ENCODE peak calls at places on chromosomes 1 and 21, in ten cellular contexts. A is sigmoid colon; O is A549; M is IMR-90; Z is BE2C; J is fibroblast of lung; R is prostate gland; X is CD8-positive, alpha-beta T cell; D is adrenal gland; W is pancreas. C is an unnamed sample. For H3K4me1, the result is how much of the 10 kb centered on the place peaks cover.

GRCh38 chr1:92567211-92567868 is 80.6 kb upstream of the GFI1 start:
- DNase-seq in A (no peak), O (no peak), M (peak), Z (no peak), J (peak), R (no peak), X (no peak), D (no peak), W (no peak), C (no peak)

GRCh38 chr1:161492827-161493226 is 12.4 kb upstream of the FCGR2A start:
- DNase-seq in A (no peak), O (no peak), M (no peak), Z (no peak), J (no peak), R (no peak), X (no peak), D (no peak), W (no peak), C (no peak)

GRCh38 chr1:217332426-217333065 is 298.3 kb downstream of the GPATCH2 start:
- DNase-seq in A (no peak), O (no peak), M (no peak), Z (peak), J (peak), R (no peak), X (no peak), D (no peak), W (no peak), C (peak)

GRCh38 chr1:200733907-200734306 is 4.8 kb upstream of the CAMSAP2 start:
- DNase-seq in A (no peak), O (no peak), M (no peak), Z (no peak), J (no peak), R (no peak), X (no peak), D (no peak), W (no peak), C (no peak)

GRCh38 chr1:37434292-37434907 is 40.0 kb upstream of the ZC3H12A start:
- DNase-seq in A (peak), O (peak), M (peak), Z (peak), J (peak), R (peak), X (peak), D (peak), W (peak), C (peak)

GRCh38 chr1:236159704-236160539 is 17.6 kb downstream of the GPR137B start:
- DNase-seq in A (peak), O (no peak), M (no peak), Z (no peak), J (no peak), R (no peak), X (no peak), D (no peak), W (no peak), C (no peak)

GRCh38 chr1:83573776-83574175 is 425.2 kb downstream of the TTLL7 start:
- DNase-seq in A (no peak), O (no peak), M (no peak), Z (no peak), J (no peak), R (no peak), X (no peak), D (no peak), W (no peak), C (no peak)

GRCh38 chr1:2554621-2555387 is 1.4 kb upstream of the TNFRSF14 start:
- DNase-seq in A (no peak), O (no peak), M (no peak), Z (no peak), J (no peak), R (no peak), X (peak), D (no peak), W (no peak), C (no peak)

GRCh38 chr1:171588230-171588629 is 33.8 kb upstream of the MYOCOS start:
- DNase-seq in A (no peak), O (no peak), M (no peak), Z (no peak), J (no peak), R (no peak), X (no peak), D (no peak), W (no peak), C (no peak)

GRCh38 chr1:236035681-236036101 is 29.2 kb downstream of the NID1 start:
- DNase-seq in A (peak), O (no peak), M (peak), Z (no peak), J (peak), R (no peak), X (no peak), D (no peak), W (no peak), C (no peak)

GRCh38 chr1:24416666-24417391 is 1.2 kb downstream of the NIPAL3 start:
- DNase-seq in A (no peak), O (no peak), M (peak), Z (no peak), J (peak), R (no peak), X (peak), D (no peak), W (no peak), C (peak)

GRCh38 chr21:28875078-28875477 is 117.6 kb downstream of the LTN1 start:
- DNase-seq in A (no peak), O (no peak), M (peak), Z (no peak), J (no peak), R (no peak), X (no peak), D (no peak), W (no peak), C (no peak)

GRCh38 chr1:243850368-243851128 is 505 bp upstream of the AKT3 start:
- DNase-seq in A (peak), O (peak), M (peak), Z (peak), J (peak), R (peak), X (peak), D (peak), W (peak), C (peak)

GRCh38 chr1:31683997-31684396 is 19.8 kb downstream of the COL16A1 start:
- DNase-seq in A (no peak), O (no peak), M (no peak), Z (peak), J (no peak), R (no peak), X (no peak), D (no peak), W (no peak), C (no peak)

GRCh38 chr1:9653783-9654517 is 2.4 kb downstream of the PIK3CD start:
- DNase-seq in A (no peak), O (no peak), M (no peak), Z (no peak), J (no peak), R (no peak), X (peak), D (no peak), W (no peak), C (no peak)

GRCh38 chr1:10744044-10744443 is 52.4 kb downstream of the CASZ1 start:
- DNase-seq in A (no peak), O (no peak), M (no peak), Z (no peak), J (no peak), R (no peak), X (no peak), D (no peak), W (no peak), C (no peak)

GRCh38 chr1:233343262-233343661 is 15.7 kb downstream of the MAP3K21 start:
- DNase-seq in A (no peak), O (no peak), M (no peak), Z (no peak), J (no peak), R (no peak), X (no peak), D (no peak), W (peak), C (no peak)

GRCh38 chr1:204927673-204928641 is 57.3 kb downstream of the NFASC start:
- DNase-seq in A (peak), O (no peak), M (no peak), Z (no peak), J (no peak), R (no peak), X (no peak), D (no peak), W (no peak), C (no peak)

GRCh38 chr1:113928129-113928949 is 785 bp upstream of the HIPK1 start:
- DNase-seq in A (no peak), O (no peak), M (peak), Z (no peak), J (no peak), R (no peak), X (no peak), D (no peak), W (no peak), C (no peak)

GRCh38 chr21:42202321-42202720 is 16.6 kb upstream of the ABCG1 start:
- DNase-seq in A (no peak), O (no peak), M (no peak), Z (no peak), J (no peak), R (no peak), X (no peak), D (no peak), W (no peak), C (no peak)

GRCh38 chr1:171799166-171799565 is 17.7 kb downstream of the METTL13 start:
- DNase-seq in A (no peak), O (no peak), M (no peak), Z (no peak), J (no peak), R (no peak), X (no peak), D (no peak), W (no peak), C (no peak)

GRCh38 chr1:207309775-207310273 is 11.7 kb upstream of the CD55 start:
- DNase-seq in A (no peak), O (peak), M (peak), Z (no peak), J (peak), R (peak), X (no peak), D (peak), W (no peak), C (no peak)

GRCh38 chr1:55418625-55419024 is 203.5 kb upstream of the USP24 start:
- DNase-seq in A (no peak), O (no peak), M (no peak), Z (no peak), J (no peak), R (no peak), X (no peak), D (no peak), W (no peak), C (peak)

GRCh38 chr1:8706995-8707396 is 110.4 kb downstream of the RERE start:
- DNase-seq in A (no peak), O (peak), M (peak), Z (peak), J (peak), R (no peak), X (no peak), D (no peak), W (no peak), C (no peak)

GRCh38 chr1:216700779-216701178 is 22.4 kb downstream of the ESRRG start:
- DNase-seq in A (no peak), O (no peak), M (peak), Z (no peak), J (no peak), R (no peak), X (no peak), D (no peak), W (no peak), C (no peak)

GRCh38 chr1:109239580-109240068 is 9.7 kb upstream of the CELSR2 start:
- DNase-seq in A (peak), O (peak), M (peak), Z (peak), J (peak), R (no peak), X (peak), D (no peak), W (no peak), C (peak)

GRCh38 chr1:192807221-192807967 is 1.4 kb upstream of the RGS2 start:
- DNase-seq in A (no peak), O (peak), M (peak), Z (no peak), J (peak), R (no peak), X (no peak), D (no peak), W (no peak), C (no peak)

GRCh38 chr21:22125581-22125980 is 1127.4 kb downstream of the NCAM2 start:
- DNase-seq in A (no peak), O (no peak), M (no peak), Z (no peak), J (no peak), R (no peak), X (no peak), D (no peak), W (no peak), C (no peak)

GRCh38 chr1:35556494-35557117 is 597 bp downstream of the KIAA0319L start:
- DNase-seq in A (no peak), O (no peak), M (no peak), Z (no peak), J (no peak), R (no peak), X (no peak), D (no peak), W (no peak), C (no peak)

GRCh38 chr1:54297596-54298283 is 97.8 kb downstream of the MRPL37 start:
- DNase-seq in A (no peak), O (no peak), M (no peak), Z (peak), J (no peak), R (no peak), X (no peak), D (no peak), W (no peak), C (no peak)

GRCh38 chr1:47712596-47713299 is 274.9 kb downstream of the FOXD2 start:
- DNase-seq in A (peak), O (no peak), M (no peak), Z (no peak), J (no peak), R (no peak), X (no peak), D (no peak), W (no peak), C (no peak)

GRCh38 chr21:44463716-44464115 is 8.4 kb downstream of the LRRC3 start:
- DNase-seq in A (peak), O (no peak), M (no peak), Z (no peak), J (no peak), R (no peak), X (no peak), D (no peak), W (no peak), C (peak)

DNA sequence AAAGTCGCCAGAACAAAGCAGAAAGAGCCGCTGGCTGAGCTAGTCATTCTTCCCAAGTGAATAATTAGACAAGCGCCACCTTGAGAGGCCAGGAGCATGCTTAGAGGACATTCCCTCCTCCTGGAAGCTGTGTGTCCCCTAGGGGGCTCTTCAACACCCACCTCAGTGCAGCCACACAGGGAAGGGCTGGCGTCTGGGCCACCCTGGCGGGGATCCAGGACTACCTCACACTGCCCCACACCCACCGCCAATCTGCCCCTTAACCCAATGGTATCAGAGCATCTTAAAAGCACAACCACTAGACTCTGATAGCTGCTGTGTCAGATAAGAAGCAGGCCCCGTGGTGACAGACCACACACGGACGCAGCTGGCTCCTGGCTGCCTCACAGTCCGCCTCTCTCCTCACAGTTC is 24.9 kb downstream of the SETD4 start:
- DNase-seq in A (no peak), O (no peak), M (no peak), Z (peak), J (no peak), R (no peak), X (no peak), D (peak), W (no peak), C (no peak)
- TF ChIP-seq CTCF in A (no peak), O (no peak), M (no peak), Z (peak), J (no peak), R (no peak), X (no peak), D (no peak), W (no peak), C (no peak)

GRCh38 chr1:52614671-52615070 is 12.5 kb downstream of the GPX7 start:
- DNase-seq in A (no peak), O (no peak), M (no peak), Z (no peak), J (no peak), R (no peak), X (no peak), D (no peak), W (no peak), C (peak)

GRCh38 chr1:52613611-52614373 is 11.6 kb downstream of the GPX7 start:
- DNase-seq in A (no peak), O (no peak), M (no peak), Z (no peak), J (no peak), R (no peak), X (no peak), D (no peak), W (no peak), C (no peak)

DNA sequence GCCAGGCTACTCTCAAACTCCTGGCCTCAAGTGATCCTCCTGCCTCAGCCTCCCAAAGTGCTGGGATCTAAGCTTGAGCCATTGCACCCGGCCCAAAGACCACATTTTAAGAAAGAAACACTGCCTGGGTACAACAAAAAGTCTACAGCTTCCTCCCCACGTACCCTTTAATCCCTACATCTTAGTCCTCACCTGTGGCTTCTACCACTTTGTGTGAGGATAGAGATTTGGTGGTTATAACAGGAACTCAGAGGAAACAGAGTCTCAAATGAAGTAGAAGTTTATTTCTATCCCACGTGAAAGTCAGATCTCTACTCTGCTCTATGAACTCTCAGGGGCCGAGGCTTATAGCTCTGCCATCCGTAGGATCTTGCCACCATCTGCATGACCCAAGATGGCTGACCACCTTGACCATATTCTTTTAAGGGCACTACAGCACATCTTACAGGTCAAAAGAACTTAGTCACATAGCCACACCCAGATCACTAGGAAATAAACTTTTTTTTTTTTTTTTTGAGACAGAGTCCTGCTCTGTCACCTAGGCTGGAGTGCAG is 13.4 kb downstream of the GPX7 start:
- DNase-seq in A (no peak), O (no peak), M (no peak), Z (no peak), J (no peak), R (no peak), X (no peak), D (no peak), W (no peak), C (no peak)
- H3K4me1 ChIP-seq in A (under half), O (under half), M (under half), Z (under half), J (under half), R (under half), X (under half), D (under half), W (under half), C (under half)

GRCh38 chr1:1021010-1021845 is 1.3 kb downstream of the AGRN start:
- DNase-seq in A (peak), O (peak), M (peak), Z (peak), J (peak), R (no peak), X (no peak), D (no peak), W (peak), C (peak)

GRCh38 chr1:1020415-1021009 is 592 bp downstream of the AGRN start:
- DNase-seq in A (no peak), O (no peak), M (no peak), Z (no peak), J (no peak), R (no peak), X (no peak), D (no peak), W (no peak), C (peak)

GRCh38 chr1:1022322-1023090 is 2.6 kb downstream of the AGRN start:
- DNase-seq in A (no peak), O (no peak), M (no peak), Z (no peak), J (no peak), R (no peak), X (no peak), D (no peak), W (no peak), C (no peak)

GRCh38 chr1:1023700-1024099 is 3.8 kb downstream of the AGRN start:
- DNase-seq in A (no peak), O (no peak), M (no peak), Z (no peak), J (no peak), R (no peak), X (no peak), D (no peak), W (no peak), C (peak)

GRCh38 chr1:1021860-1022259 is 1.9 kb downstream of the AGRN start:
- DNase-seq in A (no peak), O (no peak), M (peak), Z (no peak), J (no peak), R (no peak), X (no peak), D (no peak), W (no peak), C (no peak)
- TF ChIP-seq CTCF in A (no peak), O (no peak), M (no peak), Z (no peak), J (no peak), R (no peak), X (no peak), D (no peak), W (no peak), C (no peak)

GRCh38 chr1:81128079-81128478 is 672.7 kb upstream of the ADGRL2 start:
- DNase-seq in A (no peak), O (no peak), M (no peak), Z (no peak), J (no peak), R (no peak), X (no peak), D (no peak), W (no peak), C (no peak)
- H3K4me1 ChIP-seq in A (under half), O (under half), M (under half), Z (under half), J (under half), R (under half), X (under half), D (under half), W (under half), C (under half)

DNA sequence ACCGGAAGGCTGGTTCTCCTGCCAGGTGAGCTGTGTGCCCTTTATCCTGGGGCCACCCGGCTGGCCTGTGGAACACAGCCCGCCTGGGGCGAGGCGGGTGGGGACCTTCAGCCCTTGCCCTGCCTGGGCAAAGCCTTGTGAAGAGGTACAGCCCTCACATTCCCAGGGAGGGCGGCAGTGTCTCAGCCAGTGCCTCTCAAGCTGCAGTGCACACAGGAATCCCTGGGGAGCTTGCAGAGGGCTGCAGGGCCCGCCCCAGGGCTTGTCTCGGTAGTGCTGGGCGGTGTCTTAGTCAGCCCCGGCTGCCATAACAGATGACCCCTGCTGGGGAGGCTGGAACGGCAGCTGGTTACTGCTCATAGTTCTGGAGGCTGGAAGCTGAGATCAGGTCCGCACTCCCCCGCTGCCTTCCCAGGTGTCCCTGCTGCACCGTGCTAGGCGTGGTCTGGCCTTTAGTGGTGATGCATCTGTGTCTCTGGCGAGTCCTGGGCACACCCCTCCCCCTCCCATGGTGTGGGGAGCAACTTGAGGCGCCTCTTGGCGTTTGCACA is 12.6 kb downstream of the DFFB start:
- DNase-seq in A (no peak), O (no peak), M (no peak), Z (peak), J (no peak), R (no peak), X (no peak), D (no peak), W (no peak), C (no peak)
- TF ChIP-seq CTCF in A (no peak), O (no peak), M (no peak), Z (peak), J (peak), R (no peak), X (no peak), D (no peak), W (no peak), C (no peak)

C was measured in thyroid gland.